ENCODE peak calls at places on chromosome 11, in five cellular contexts. X is epithelial cell of esophagus, Q is fibroblast of mammary gland, T is WERI-Rb-1, G is MCF 10A. R is an unnamed sample.

GRCh38 chr11:18540207-18541009 is 13.7 kb upstream of the TSG101 start:
- DNase-seq in X (peak), Q (peak), T (no peak), G (peak), R (peak)

GRCh38 chr11:4092031-4092430 is 2.6 kb upstream of the RRM1 start:
- DNase-seq in X (no peak), Q (no peak), T (no peak), G (no peak), R (no peak)

GRCh38 chr11:102989379-102990047 is 34.0 kb upstream of the MMP13 start:
- DNase-seq in X (no peak), Q (peak), T (no peak), G (no peak), R (no peak)

GRCh38 chr11:720642-721346 is 14.8 kb downstream of the EPS8L2 start:
- DNase-seq in X (peak), Q (no peak), T (peak), G (no peak), R (peak)

GRCh38 chr11:9263840-9264380 is 1.2 kb downstream of the DENND5A start:
- DNase-seq in X (no peak), Q (peak), T (no peak), G (peak), R (peak)

GRCh38 chr11:28529540-28530410 is 421.6 kb downstream of the METTL15 start:
- DNase-seq in X (peak), Q (peak), T (peak), G (peak), R (peak)

GRCh38 chr11:22879615-22880014 is 19.3 kb upstream of the CCDC179 start:
- DNase-seq in X (peak), Q (no peak), T (no peak), G (no peak), R (no peak)

GRCh38 chr11:129695543-129696308 is 119.9 kb upstream of the TMEM45B start:
- DNase-seq in X (peak), Q (peak), T (peak), G (peak), R (peak)

GRCh38 chr11:69293819-69294505 is at the start of gene MYEOV:
- DNase-seq in X (peak), Q (peak), T (peak), G (peak), R (peak)

GRCh38 chr11:90243534-90243933 is 20.7 kb upstream of the CHORDC1 start:
- DNase-seq in X (peak), Q (no peak), T (no peak), G (peak), R (no peak)

GRCh38 chr11:65417702-65418430 is 4.7 kb upstream of the NEAT1 start:
- DNase-seq in X (peak), Q (peak), T (peak), G (no peak), R (no peak)

GRCh38 chr11:93939084-93939780 is 81.9 kb upstream of the HEPHL1 start:
- DNase-seq in X (peak), Q (peak), T (no peak), G (peak), R (no peak)

GRCh38 chr11:57667065-57667714 is 724 bp upstream of the ZDHHC5 start:
- DNase-seq in X (peak), Q (peak), T (peak), G (peak), R (peak)

GRCh38 chr11:35030716-35031213 is 108.2 kb upstream of the CD44 start:
- DNase-seq in X (peak), Q (peak), T (no peak), G (peak), R (no peak)

GRCh38 chr11:121741954-121742361 is 289.2 kb upstream of the SORL1-AS1 start:
- DNase-seq in X (no peak), Q (peak), T (no peak), G (no peak), R (no peak)

GRCh38 chr11:2302844-2303626 is 1.2 kb downstream of the TSPAN32 start:
- DNase-seq in X (no peak), Q (no peak), T (peak), G (no peak), R (no peak)

GRCh38 chr11:78224906-78225420 is 36.2 kb downstream of the USP35 start:
- DNase-seq in X (no peak), Q (no peak), T (no peak), G (no peak), R (no peak)

GRCh38 chr11:68264244-68264643 is 7.5 kb downstream of the C11orf24 start:
- DNase-seq in X (no peak), Q (no peak), T (no peak), G (no peak), R (no peak)

GRCh38 chr11:47347134-47347533 is 5.4 kb downstream of the MYBPC3 start:
- DNase-seq in X (no peak), Q (no peak), T (no peak), G (no peak), R (no peak)

GRCh38 chr11:47348131-47348802 is 4.2 kb downstream of the MYBPC3 start:
- DNase-seq in X (no peak), Q (no peak), T (no peak), G (no peak), R (no peak)

GRCh38 chr11:47350315-47350714 is 2.2 kb downstream of the MYBPC3 start:
- DNase-seq in X (no peak), Q (no peak), T (no peak), G (no peak), R (no peak)

GRCh38 chr11:47349521-47350095 is 2.9 kb downstream of the MYBPC3 start:
- DNase-seq in X (no peak), Q (no peak), T (no peak), G (no peak), R (no peak)

DNA sequence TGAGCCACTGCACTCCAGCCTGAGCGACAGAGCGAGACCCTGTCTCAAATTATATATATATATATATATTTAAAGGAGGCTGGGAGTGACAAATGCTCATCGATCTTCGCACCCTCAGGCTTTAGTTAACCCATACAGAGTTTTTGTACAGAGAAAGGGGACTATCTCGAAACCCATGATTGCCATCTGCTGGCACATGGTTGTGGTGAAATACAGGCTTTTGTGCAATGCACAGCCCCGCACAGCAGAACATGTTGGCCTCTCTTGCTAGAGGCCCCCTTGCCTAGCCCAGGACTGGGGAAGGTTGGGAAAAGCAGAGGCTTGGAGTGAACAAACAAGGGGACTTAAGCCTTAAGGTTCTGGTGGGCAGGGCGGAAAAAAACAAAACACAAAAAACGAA is 3.6 kb downstream of the MYBPC3 start:
- DNase-seq in X (peak), Q (peak), T (peak), G (peak), R (peak)
- TF ChIP-seq CTCF in X (peak), Q (peak), T (peak), G (peak), R (peak)

GRCh38 chr11:92224394-92225205 is at the start of gene FAT3:
- DNase-seq in X (peak), Q (peak), T (peak), G (no peak), R (peak)

GRCh38 chr11:92227233-92227593 is 2.6 kb downstream of the FAT3 start:
- DNase-seq in X (no peak), Q (no peak), T (peak), G (no peak), R (peak)

GRCh38 chr11:92225206-92225562 is 566 bp downstream of the FAT3 start:
- DNase-seq in X (no peak), Q (no peak), T (peak), G (no peak), R (peak)

GRCh38 chr11:92226331-92227232 is 2.0 kb downstream of the FAT3 start:
- DNase-seq in X (no peak), Q (no peak), T (peak), G (no peak), R (no peak)

GRCh38 chr11:92225563-92226308 is 1.1 kb downstream of the FAT3 start:
- DNase-seq in X (no peak), Q (no peak), T (peak), G (no peak), R (peak)
- TF ChIP-seq CTCF in X (no peak), Q (no peak), T (peak), G (no peak), R (no peak)

GRCh38 chr11:87037450-87038234 is at the start of gene TMEM135:
- DNase-seq in X (peak), Q (peak), T (peak), G (peak), R (peak)
- TF ChIP-seq CTCF in X (no peak), Q (no peak), T (peak), G (no peak), R (no peak)

GRCh38 chr11:32433249-32434115 is 1.9 kb downstream of the WT1 start:
- DNase-seq in X (no peak), Q (no peak), T (no peak), G (no peak), R (no peak)

GRCh38 chr11:32434116-32434386 is 1.3 kb downstream of the WT1 start:
- DNase-seq in X (no peak), Q (no peak), T (no peak), G (no peak), R (no peak)

GRCh38 chr11:32435511-32435946 is at the start of gene WT1:
- DNase-seq in X (no peak), Q (no peak), T (no peak), G (peak), R (no peak)

GRCh38 chr11:32435152-32435480 is 223 bp downstream of the WT1 start:
- DNase-seq in X (no peak), Q (no peak), T (no peak), G (peak), R (no peak)

DNA sequence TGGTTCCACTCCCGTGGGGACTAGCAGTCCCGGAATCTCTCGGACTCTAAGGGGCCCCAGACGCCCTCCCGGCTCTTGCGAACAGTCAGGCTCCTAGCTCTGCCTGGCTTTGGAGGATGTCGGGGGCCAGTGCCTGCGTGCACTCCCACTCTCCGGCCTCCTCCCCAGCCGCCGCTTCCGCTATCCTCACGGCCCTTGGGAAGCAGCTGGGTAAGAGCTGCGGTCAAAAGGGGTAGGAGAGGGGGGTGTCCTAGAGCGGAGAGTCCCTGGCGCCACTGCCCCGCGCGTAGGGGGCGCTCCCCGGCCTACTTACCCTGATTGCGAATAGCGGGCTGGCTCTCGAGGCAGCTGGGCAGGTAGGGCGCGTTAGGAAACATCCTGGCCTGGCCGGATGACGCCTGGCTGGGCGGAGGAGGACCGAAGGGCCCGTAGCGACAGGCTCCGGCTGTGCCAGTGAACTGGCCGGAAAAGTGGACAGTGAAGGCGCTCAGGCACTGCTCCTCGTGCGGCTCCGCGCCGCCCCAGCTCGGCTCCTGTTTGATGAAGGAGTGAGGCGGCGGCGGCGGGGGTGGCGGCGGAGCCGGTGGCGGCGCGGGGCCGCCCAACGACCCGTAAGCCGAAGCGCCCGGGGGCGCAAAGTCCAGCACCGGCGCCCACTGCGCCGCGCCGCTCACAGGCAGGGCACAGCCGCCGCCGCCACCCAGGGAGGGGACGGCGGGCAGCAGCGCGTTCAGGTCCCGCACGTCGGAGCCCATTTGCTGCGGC is 770 bp downstream of the WT1 start:
- DNase-seq in X (no peak), Q (no peak), T (no peak), G (peak), R (peak)
- TF ChIP-seq CTCF in X (no peak), Q (no peak), T (no peak), G (no peak), R (peak)

DNA sequence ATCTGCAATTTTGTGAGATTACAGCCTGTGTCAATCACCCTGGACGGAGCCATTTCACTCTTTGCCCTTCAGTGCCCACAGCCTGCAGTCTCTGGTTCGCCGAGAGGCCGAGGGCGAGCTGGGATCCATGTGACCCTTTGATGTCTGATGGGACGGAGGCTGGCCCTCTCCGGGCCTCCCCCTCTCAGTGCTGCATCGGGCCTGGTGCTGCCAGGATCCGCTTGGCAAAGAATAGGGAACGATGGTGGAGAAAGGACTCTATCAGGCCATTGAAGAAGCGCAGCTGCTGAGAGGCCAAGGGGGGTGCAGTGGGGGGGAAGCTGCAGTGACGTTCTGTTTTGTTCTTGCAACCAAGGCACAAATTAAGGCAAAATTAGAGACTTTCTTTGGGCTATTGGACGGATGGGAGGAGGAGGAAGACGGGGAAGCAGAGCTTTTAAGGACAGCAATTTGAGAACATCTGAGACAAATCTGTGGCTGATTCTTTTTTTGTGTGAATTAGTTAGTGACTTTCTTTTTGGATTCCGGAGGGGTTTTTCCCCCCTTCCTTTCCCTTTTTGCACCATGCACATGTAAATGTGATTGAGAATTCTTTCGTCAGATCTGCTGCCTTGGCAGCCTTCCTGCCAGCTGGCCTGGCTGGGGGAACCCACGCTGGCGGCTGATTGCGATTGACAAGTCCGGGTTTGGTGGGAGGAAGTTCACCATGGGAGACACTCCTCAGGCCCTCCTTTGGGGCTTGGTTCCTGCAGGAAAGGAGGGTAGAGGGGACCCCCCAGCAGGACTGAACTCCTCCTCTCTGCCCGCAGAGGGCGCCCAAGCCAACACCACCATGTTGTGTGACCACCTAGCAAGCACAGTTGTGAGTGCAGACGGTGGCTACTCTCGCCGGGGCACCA is 214.5 kb downstream of the NTM start:
- DNase-seq in X (no peak), Q (no peak), T (no peak), G (no peak), R (peak)
- TF ChIP-seq CTCF in X (no peak), Q (no peak), T (peak), G (no peak), R (peak)

DNA sequence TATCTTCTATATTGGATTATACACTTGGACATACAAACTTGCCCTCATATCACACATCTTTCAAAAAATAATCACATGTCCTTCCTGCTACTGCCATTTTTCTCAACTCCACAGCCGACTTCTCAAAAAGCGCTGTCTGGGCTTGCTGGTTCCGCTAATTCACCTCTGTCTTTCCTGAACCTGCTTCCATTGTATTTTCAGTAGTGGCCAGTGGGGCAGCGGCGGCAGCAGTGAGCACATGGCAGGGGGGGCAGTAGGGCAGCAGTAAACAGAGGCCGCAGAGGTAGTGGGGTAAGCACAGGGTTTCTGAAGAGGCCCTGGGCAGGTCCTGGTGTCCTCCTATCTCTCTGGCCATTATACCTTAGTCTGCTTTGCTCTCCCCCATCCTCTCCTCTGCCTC is 126.3 kb downstream of the RRAS2 start:
- DNase-seq in X (no peak), Q (no peak), T (peak), G (no peak), R (no peak)
- TF ChIP-seq CTCF in X (peak), Q (peak), T (peak), G (no peak), R (peak)

R was measured in GM13977.